ENCODE peak calls at places on chromosomes 3 and 15, in four cellular contexts. One of them, this sample, is unnamed.

GRCh38 chr3:47910777-47911440 is 105.3 kb downstream of the MAP4 start:
- ATAC-seq in GM12878: no peak
- ATAC-seq in upper lobe of left lung: no peak
- ATAC-seq in HepG2: peak
- ATAC-seq in this sample: no peak

GRCh38 chr3:70658779-70659310 is 346.4 kb upstream of the MDFIC2 start:
- ATAC-seq in GM12878: no peak
- ATAC-seq in upper lobe of left lung: no peak
- ATAC-seq in HepG2: no peak
- ATAC-seq in this sample: no peak

GRCh38 chr15:25694238-25694584 is 168.9 kb downstream of the ATP10A start:
- ATAC-seq in GM12878: no peak
- ATAC-seq in upper lobe of left lung: no peak
- ATAC-seq in HepG2: peak
- ATAC-seq in this sample: no peak

GRCh38 chr3:115359507-115359906 is 212.4 kb upstream of the ZBTB20 start:
- ATAC-seq in GM12878: peak
- ATAC-seq in upper lobe of left lung: no peak
- ATAC-seq in HepG2: no peak
- ATAC-seq in this sample: no peak

GRCh38 chr3:182920515-182921084 is 59.7 kb downstream of the DCUN1D1 start:
- ATAC-seq in GM12878: no peak
- ATAC-seq in upper lobe of left lung: peak
- ATAC-seq in HepG2: no peak
- ATAC-seq in this sample: no peak

GRCh38 chr15:57452090-57452754 is 75.9 kb downstream of the CGNL1 start:
- ATAC-seq in GM12878: no peak
- ATAC-seq in upper lobe of left lung: no peak
- ATAC-seq in HepG2: no peak
- ATAC-seq in this sample: no peak

GRCh38 chr3:111662907-111663306 is 67.8 kb upstream of the ZBED2 start:
- ATAC-seq in GM12878: no peak
- ATAC-seq in upper lobe of left lung: no peak
- ATAC-seq in HepG2: no peak
- ATAC-seq in this sample: no peak

GRCh38 chr3:113438224-113438623 is 3.1 kb downstream of the CFAP44 start:
- ATAC-seq in GM12878: no peak
- ATAC-seq in upper lobe of left lung: no peak
- ATAC-seq in HepG2: no peak
- ATAC-seq in this sample: no peak

GRCh38 chr15:31135523-31135922 is 34.0 kb upstream of the TRPM1 start:
- ATAC-seq in GM12878: no peak
- ATAC-seq in upper lobe of left lung: no peak
- ATAC-seq in HepG2: no peak
- ATAC-seq in this sample: no peak

DNA sequence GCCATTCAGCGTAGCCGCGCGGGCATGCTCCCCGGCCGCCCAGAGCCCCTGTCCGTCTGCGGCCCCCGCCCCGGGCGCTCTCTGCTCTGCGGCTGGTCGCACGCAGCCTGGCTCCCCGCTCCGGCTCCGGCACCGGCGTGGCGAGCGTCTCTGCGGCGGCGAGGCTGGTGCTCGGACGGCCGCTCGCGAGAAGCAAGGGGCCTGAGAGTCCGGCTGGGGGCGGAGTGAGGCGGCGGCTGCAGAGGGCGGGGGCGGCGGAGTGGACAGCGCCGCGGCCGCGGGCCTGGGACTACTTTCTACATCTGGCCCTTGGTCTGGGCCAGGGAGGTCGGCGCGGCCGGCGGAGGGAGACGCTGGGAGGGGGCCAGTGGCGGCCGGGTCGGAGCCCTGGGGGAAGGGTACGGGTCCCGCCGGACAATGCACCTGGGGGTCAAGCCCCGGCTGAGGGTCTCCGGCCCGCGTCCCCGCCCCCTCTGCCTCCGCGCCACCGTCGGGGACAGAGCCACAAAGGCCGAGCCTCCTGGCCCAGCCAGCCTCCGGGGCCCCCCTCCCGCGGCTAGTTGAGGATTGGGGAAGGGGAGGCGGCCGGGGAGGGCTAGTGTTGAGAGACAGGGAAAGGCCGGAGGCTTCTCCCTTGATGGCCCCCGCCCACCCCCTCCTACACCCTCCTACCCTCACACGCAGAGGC is at the start of gene PRTG:
- ATAC-seq in GM12878: peak
- ATAC-seq in upper lobe of left lung: peak
- ATAC-seq in HepG2: peak
- ATAC-seq in this sample: peak
- TF ChIP-seq POLR2AphosphoS5 in GM12878: no peak
- TF ChIP-seq POLR2AphosphoS5 in upper lobe of left lung: no peak
- TF ChIP-seq POLR2AphosphoS5 in HepG2: peak
- TF ChIP-seq POLR2AphosphoS5 in this sample: no peak

GRCh38 chr3:59189561-59190338 is 139.9 kb upstream of the CFAP20DC start:
- ATAC-seq in GM12878: no peak
- ATAC-seq in upper lobe of left lung: no peak
- ATAC-seq in HepG2: peak
- ATAC-seq in this sample: no peak

GRCh38 chr3:59192473-59192872 is 142.6 kb upstream of the CFAP20DC start:
- ATAC-seq in GM12878: no peak
- ATAC-seq in upper lobe of left lung: no peak
- ATAC-seq in HepG2: no peak
- ATAC-seq in this sample: no peak

GRCh38 chr3:59191651-59192050 is 141.8 kb upstream of the CFAP20DC start:
- ATAC-seq in GM12878: no peak
- ATAC-seq in upper lobe of left lung: no peak
- ATAC-seq in HepG2: no peak
- ATAC-seq in this sample: no peak

GRCh38 chr3:59185586-59186381 is 136.0 kb upstream of the CFAP20DC start:
- ATAC-seq in GM12878: no peak
- ATAC-seq in upper lobe of left lung: no peak
- ATAC-seq in HepG2: no peak
- ATAC-seq in this sample: no peak

DNA sequence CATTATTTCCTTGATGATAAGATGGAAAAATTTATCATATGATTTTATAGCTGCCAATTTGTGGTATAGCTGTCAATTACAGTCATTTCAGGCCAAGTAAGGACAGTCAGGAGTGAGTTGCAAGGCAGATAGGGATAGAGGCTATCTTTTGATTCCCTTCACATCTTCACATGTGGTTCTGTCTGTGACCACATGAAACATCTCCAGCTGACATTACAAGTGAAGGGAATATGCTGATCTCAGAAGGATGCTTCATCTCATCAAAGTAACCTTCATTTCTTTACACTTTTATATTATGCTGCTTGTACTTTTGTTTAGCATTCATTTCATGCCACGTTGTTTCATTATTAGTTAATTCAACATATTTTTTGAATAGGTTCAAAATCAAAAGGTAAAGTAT is 136.9 kb upstream of the CFAP20DC start:
- ATAC-seq in GM12878: no peak
- ATAC-seq in upper lobe of left lung: no peak
- ATAC-seq in HepG2: no peak
- ATAC-seq in this sample: no peak
- TF ChIP-seq POLR2A in GM12878: no peak
- TF ChIP-seq POLR2A in upper lobe of left lung: no peak
- TF ChIP-seq POLR2A in HepG2: no peak
- TF ChIP-seq POLR2A in this sample: no peak

DNA sequence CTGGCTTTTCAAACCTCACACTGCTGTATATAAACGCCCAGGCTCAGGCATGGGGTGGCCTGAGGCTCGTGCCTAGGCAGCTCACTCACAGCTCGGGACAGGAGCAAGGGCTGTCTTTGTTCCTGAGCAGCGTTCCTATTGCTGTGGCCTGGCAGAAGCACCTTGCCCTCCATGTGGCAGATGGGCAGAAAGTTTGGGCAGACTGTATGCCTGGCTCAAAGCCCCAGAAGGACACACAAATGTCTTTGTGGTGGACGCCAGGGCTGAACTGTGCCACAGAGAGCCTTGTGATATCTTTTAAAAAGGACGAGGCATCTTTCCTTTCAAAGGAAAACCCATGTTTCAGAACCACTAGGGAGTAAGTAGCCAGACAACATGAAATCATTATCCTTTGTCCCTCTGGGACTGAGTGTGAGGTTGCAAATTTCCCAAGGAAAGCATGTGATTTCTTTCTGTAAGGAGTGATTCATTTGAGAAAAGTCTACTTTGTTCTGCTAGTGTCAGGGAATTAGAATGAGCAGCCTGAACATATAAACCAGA is 29.3 kb upstream of the UBE2E1 start:
- ATAC-seq in GM12878: no peak
- ATAC-seq in upper lobe of left lung: peak
- ATAC-seq in HepG2: peak
- ATAC-seq in this sample: peak
- TF ChIP-seq EP300 in GM12878: no peak
- TF ChIP-seq EP300 in upper lobe of left lung: no peak
- TF ChIP-seq EP300 in HepG2: no peak
- TF ChIP-seq EP300 in this sample: no peak

GRCh38 chr15:39273805-39274411 is 307.0 kb upstream of the THBS1 start:
- ATAC-seq in GM12878: no peak
- ATAC-seq in upper lobe of left lung: peak
- ATAC-seq in HepG2: peak
- ATAC-seq in this sample: no peak
- TF ChIP-seq POLR2AphosphoS5 in GM12878: no peak
- TF ChIP-seq POLR2AphosphoS5 in upper lobe of left lung: no peak
- TF ChIP-seq POLR2AphosphoS5 in HepG2: no peak
- TF ChIP-seq POLR2AphosphoS5 in this sample: no peak